ENCODE peak calls at places on chromosomes 16 and 17, in four cellular contexts. Z is stimulated activated CD8-positive, alpha-beta memory T cell treated with anti-CD3 and anti-CD28 coated beads, Interleukin-2, amount 100 ng/mL, for 1 hour; H is stimulated activated CD4-positive, alpha-beta T cell treated with anti-CD3 and anti-CD28 coated beads, Interleukin-4, amount 100 ng/mL, for 1 hour; K is substantia nigra. T is an unnamed sample.

GRCh38 chr17:9195961-9196668 is 174.8 kb downstream of the NTN1 start:
- DNase-seq in Z (no peak), H (no peak), K (no peak), T (no peak)

GRCh38 chr17:45441536-45442310 is 9.1 kb upstream of the ARHGAP27 start:
- DNase-seq in Z (no peak), H (no peak), K (no peak), T (no peak)

GRCh38 chr16:13313351-13313750 is 412.0 kb downstream of the SHISA9 start:
- DNase-seq in Z (no peak), H (no peak), K (no peak), T (no peak)

GRCh38 chr17:56599093-56599492 is 5.6 kb downstream of the NOG start:
- DNase-seq in Z (no peak), H (no peak), K (no peak), T (no peak)

GRCh38 chr17:43852571-43852970 is 5.6 kb downstream of the CD300LG start:
- DNase-seq in Z (no peak), H (no peak), K (no peak), T (no peak)

GRCh38 chr16:85168732-85169256 is 56.5 kb upstream of the CIBAR2 start:
- DNase-seq in Z (no peak), H (no peak), K (no peak), T (peak)

GRCh38 chr17:3796110-3796821 is 4.7 kb downstream of the ITGAE start:
- DNase-seq in Z (peak), H (peak), K (no peak), T (no peak)

GRCh38 chr17:4209611-4210010 is 54.2 kb downstream of the ANKFY1 start:
- DNase-seq in Z (no peak), H (no peak), K (no peak), T (no peak)

GRCh38 chr16:71352963-71353460 is 5.5 kb upstream of the CALB2 start:
- DNase-seq in Z (no peak), H (no peak), K (no peak), T (no peak)

GRCh38 chr17:43669971-43670644 is 8.4 kb upstream of the MEOX1 start:
- DNase-seq in Z (no peak), H (no peak), K (no peak), T (no peak)

GRCh38 chr16:59154295-59154694 is 420.2 kb upstream of the GOT2 start:
- DNase-seq in Z (no peak), H (no peak), K (no peak), T (no peak)

T was measured in right cardiac atrium.